ENCODE peak calls at places on chromosomes 2 and 18, in six cellular contexts. W is HCT116, Z is tibial artery, J is IMR-90, G is tibial nerve, O is epithelial cell of proximal tubule. K is an unnamed sample.

GRCh38 chr2:9336534-9337354 is 86.6 kb downstream of the ITGB1BP1 start:
- DNase-seq in W (no peak), Z (no peak), J (peak), G (peak), O (peak), K (peak)

GRCh38 chr2:64325852-64326577 is 127.9 kb upstream of the LGALSL start:
- DNase-seq in W (no peak), Z (no peak), J (no peak), G (no peak), O (no peak), K (no peak)

GRCh38 chr2:167964650-167965404 is 282.6 kb downstream of the STK39 start:
- DNase-seq in W (no peak), Z (no peak), J (peak), G (no peak), O (no peak), K (peak)

GRCh38 chr2:42249887-42250286 is 80.7 kb downstream of the EML4 start:
- DNase-seq in W (no peak), Z (no peak), J (no peak), G (no peak), O (no peak), K (no peak)

GRCh38 chr2:3805120-3805519 is 101.7 kb downstream of the DCDC2C start:
- DNase-seq in W (peak), Z (no peak), J (no peak), G (peak), O (no peak), K (no peak)

GRCh38 chr2:179578171-179578916 is 283.1 kb downstream of the ZNF385B start:
- DNase-seq in W (no peak), Z (no peak), J (no peak), G (no peak), O (no peak), K (no peak)

GRCh38 chr2:227504700-227505099 is 32.7 kb downstream of the AGFG1 start:
- DNase-seq in W (no peak), Z (no peak), J (no peak), G (no peak), O (no peak), K (no peak)

GRCh38 chr2:236286866-236287545 is 22.8 kb upstream of the ASB18 start:
- DNase-seq in W (no peak), Z (no peak), J (no peak), G (no peak), O (peak), K (no peak)

GRCh38 chr2:74567862-74568261 is 13.3 kb downstream of the DOK1 start:
- DNase-seq in W (no peak), Z (no peak), J (peak), G (no peak), O (no peak), K (peak)

GRCh38 chr2:219748673-219749570 is 121.5 kb downstream of the SLC4A3 start:
- DNase-seq in W (no peak), Z (no peak), J (no peak), G (no peak), O (no peak), K (no peak)

GRCh38 chr2:202721621-202722020 is 86.9 kb downstream of the FAM117B start:
- DNase-seq in W (no peak), Z (no peak), J (peak), G (no peak), O (peak), K (peak)

GRCh38 chr2:230905448-230906430 is 19.3 kb downstream of the GPR55 start:
- DNase-seq in W (peak), Z (peak), J (peak), G (no peak), O (no peak), K (peak)

GRCh38 chr18:50982086-50982801 is 14.4 kb downstream of the ELAC1 start:
- DNase-seq in W (no peak), Z (no peak), J (no peak), G (no peak), O (no peak), K (no peak)

GRCh38 chr2:9665903-9666302 is 35.1 kb upstream of the YWHAQ start:
- DNase-seq in W (no peak), Z (no peak), J (peak), G (no peak), O (peak), K (peak)

GRCh38 chr2:200619275-200619674 is 33.5 kb downstream of the AOX1 start:
- DNase-seq in W (no peak), Z (no peak), J (peak), G (no peak), O (no peak), K (no peak)

GRCh38 chr18:40673150-40673549 is 1281.9 kb upstream of the PIK3C3 start:
- DNase-seq in W (no peak), Z (no peak), J (no peak), G (no peak), O (no peak), K (no peak)

GRCh38 chr2:109214651-109215371 is 85.8 kb downstream of the SH3RF3 start:
- DNase-seq in W (no peak), Z (no peak), J (no peak), G (no peak), O (no peak), K (no peak)

GRCh38 chr2:132859550-132859949 is 189.5 kb upstream of the LYPD1 start:
- DNase-seq in W (no peak), Z (no peak), J (no peak), G (no peak), O (no peak), K (no peak)

GRCh38 chr2:70964596-70965386 is 13.6 kb upstream of the ANKRD53 start:
- DNase-seq in W (peak), Z (peak), J (peak), G (peak), O (no peak), K (peak)

GRCh38 chr2:75416420-75417342 is 144.1 kb downstream of the EVA1A start:
- DNase-seq in W (no peak), Z (no peak), J (no peak), G (no peak), O (no peak), K (no peak)

GRCh38 chr2:45705233-45705632 is 53.8 kb downstream of the PRKCE start:
- DNase-seq in W (no peak), Z (no peak), J (no peak), G (no peak), O (no peak), K (no peak)

GRCh38 chr18:48693625-48694262 is 154.9 kb downstream of the CTIF start:
- DNase-seq in W (no peak), Z (no peak), J (peak), G (no peak), O (no peak), K (peak)

GRCh38 chr2:229713371-229714079 is 830 bp downstream of the DNER start:
- DNase-seq in W (no peak), Z (no peak), J (no peak), G (no peak), O (no peak), K (peak)

GRCh38 chr2:67311536-67311935 is 85.6 kb upstream of the ETAA1 start:
- DNase-seq in W (no peak), Z (no peak), J (peak), G (no peak), O (no peak), K (peak)

DNA sequence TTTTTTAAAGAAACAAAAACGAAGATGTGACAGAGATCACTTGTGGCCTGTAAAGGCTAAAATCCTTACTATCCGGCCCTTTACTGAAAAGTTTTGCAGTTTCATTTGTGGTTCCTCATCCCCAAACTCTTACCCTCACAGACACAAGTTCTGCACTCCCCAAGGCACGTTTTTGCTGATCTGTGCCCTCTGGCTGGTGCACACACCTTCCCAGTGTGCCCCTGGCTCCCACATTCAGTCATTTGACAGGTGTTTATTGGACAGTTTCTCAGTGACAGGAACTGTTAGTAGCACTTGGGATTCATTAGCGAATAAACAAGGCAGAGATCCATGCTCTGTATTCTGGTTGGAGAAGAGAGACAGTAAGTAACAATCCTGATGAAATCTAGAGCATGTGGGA is 22.8 kb downstream of the ZAP70 start:
- DNase-seq in W (no peak), Z (no peak), J (no peak), G (no peak), O (no peak), K (no peak)
- H3K4me3 ChIP-seq in W (no peak), Z (no peak), J (no peak), G (no peak), O (no peak), K (no peak)

GRCh38 chr2:128640166-128640846 is 321.6 kb upstream of the HS6ST1 start:
- DNase-seq in W (no peak), Z (peak), J (no peak), G (no peak), O (no peak), K (no peak)
- TF ChIP-seq CTCF in W (no peak), Z (no peak), J (peak), G (no peak), O (no peak), K (no peak)

DNA sequence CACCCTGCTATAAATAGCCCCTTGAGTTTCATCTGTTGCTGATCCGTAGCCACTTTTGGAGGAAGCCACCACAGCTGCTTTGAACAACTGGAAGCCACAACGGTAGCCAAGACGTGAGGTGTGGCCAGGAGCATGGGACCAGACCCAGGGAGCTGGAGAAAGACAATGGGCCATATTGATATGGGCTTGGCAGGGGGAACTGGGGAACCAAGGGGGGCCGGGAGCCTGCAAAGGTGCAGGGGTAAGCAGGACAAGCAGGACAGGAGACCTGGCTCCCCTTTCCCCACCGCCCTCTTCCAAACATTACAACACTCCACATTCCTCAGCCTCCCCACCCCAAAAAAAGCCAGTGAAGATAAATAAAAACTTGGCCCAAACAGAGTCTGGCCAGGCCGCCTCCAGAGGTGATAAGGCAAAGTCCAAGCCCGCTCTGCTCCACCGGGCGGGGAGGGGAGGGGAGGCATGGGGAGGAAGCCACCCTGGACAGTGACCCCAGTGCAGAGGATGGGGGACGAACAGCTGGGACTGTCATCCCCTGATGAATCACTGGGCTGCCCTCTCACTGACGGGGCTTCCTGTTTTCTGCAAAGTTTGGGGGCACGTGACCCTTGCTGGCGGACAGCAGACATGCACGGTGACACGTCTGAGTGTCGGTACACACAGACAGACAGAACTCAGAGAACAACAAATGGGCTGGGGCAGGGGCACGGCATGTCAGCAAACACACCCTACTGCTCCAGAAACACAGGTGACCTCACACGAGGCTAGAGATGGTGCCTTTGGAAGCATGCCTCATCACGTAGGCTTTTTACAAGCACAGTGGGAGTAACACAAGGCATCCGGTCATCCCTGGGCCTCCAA is 100.3 kb downstream of the TNS1 start:
- DNase-seq in W (no peak), Z (peak), J (peak), G (peak), O (peak), K (peak)
- H3K4me3 ChIP-seq in W (no peak), Z (peak), J (no peak), G (no peak), O (no peak), K (no peak)

GRCh38 chr2:96111823-96112500 is 4.4 kb downstream of the ADRA2B start:
- DNase-seq in W (no peak), Z (peak), J (no peak), G (no peak), O (no peak), K (no peak)
- TF ChIP-seq CTCF in W (no peak), Z (no peak), J (no peak), G (no peak), O (no peak), K (no peak)

GRCh38 chr2:36374586-36374985 is 19.0 kb downstream of the CRIM1 start:
- DNase-seq in W (no peak), Z (no peak), J (no peak), G (no peak), O (no peak), K (no peak)
- H3K4me3 ChIP-seq in W (no peak), Z (no peak), J (no peak), G (no peak), O (no peak), K (no peak)

GRCh38 chr2:173287594-173287993 is 67.1 kb upstream of the CDCA7 start:
- DNase-seq in W (no peak), Z (no peak), J (no peak), G (no peak), O (no peak), K (no peak)

GRCh38 chr2:173282795-173283545 is 71.7 kb upstream of the CDCA7 start:
- DNase-seq in W (no peak), Z (no peak), J (no peak), G (no peak), O (no peak), K (no peak)

GRCh38 chr2:173290046-173290445 is 64.6 kb upstream of the CDCA7 start:
- DNase-seq in W (no peak), Z (no peak), J (peak), G (no peak), O (no peak), K (peak)

GRCh38 chr2:173288561-173288960 is 66.1 kb upstream of the CDCA7 start:
- DNase-seq in W (no peak), Z (no peak), J (peak), G (no peak), O (no peak), K (peak)

GRCh38 chr2:173286153-173286809 is 68.4 kb upstream of the CDCA7 start:
- DNase-seq in W (no peak), Z (no peak), J (no peak), G (no peak), O (no peak), K (no peak)
- TF ChIP-seq CTCF in W (peak), Z (no peak), J (no peak), G (no peak), O (peak), K (no peak)

GRCh38 chr2:189577108-189577507 is 3.5 kb downstream of the SLC40A1 start:
- DNase-seq in W (no peak), Z (no peak), J (no peak), G (no peak), O (no peak), K (no peak)

GRCh38 chr2:189580267-189580661 is 322 bp downstream of the SLC40A1 start:
- DNase-seq in W (no peak), Z (peak), J (no peak), G (no peak), O (no peak), K (no peak)

GRCh38 chr2:189579585-189579984 is 1.0 kb downstream of the SLC40A1 start:
- DNase-seq in W (no peak), Z (no peak), J (peak), G (no peak), O (peak), K (peak)

GRCh38 chr2:189576361-189576760 is 4.2 kb downstream of the SLC40A1 start:
- DNase-seq in W (no peak), Z (no peak), J (no peak), G (peak), O (no peak), K (no peak)

DNA sequence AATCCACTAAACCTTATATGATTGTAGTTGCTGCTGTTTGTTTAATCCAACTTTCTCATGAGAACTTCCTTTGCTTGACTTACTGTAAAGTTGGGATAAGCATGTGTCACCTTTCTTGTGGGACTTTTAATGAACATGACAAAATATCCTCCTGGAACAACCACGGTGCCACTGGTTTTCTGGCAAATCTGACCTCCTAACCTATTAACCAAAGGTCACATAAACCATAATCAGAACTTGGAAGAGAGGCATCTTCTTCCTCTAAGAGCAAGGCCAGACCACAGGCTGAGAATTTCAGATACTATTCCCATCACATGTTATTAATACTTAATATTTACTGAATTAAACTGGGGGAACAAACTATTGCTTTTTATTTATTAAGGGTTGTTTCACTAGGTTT is 2.3 kb downstream of the SLC40A1 start:
- DNase-seq in W (no peak), Z (no peak), J (no peak), G (no peak), O (no peak), K (no peak)
- H3K4me3 ChIP-seq in W (no peak), Z (peak), J (no peak), G (no peak), O (no peak), K (no peak)

K was measured in cardiac fibroblast.